ENCODE peak calls at places on chromosomes 16 and 17, in ten cellular contexts. X is head of caudate nucleus; C is NCI-H2029 treated with DMSO at 0.1 percent for 48 hours; V is Calu3; A is OCI-M1; H is RCC 7860; Q is stimulated activated CD4-positive, alpha-beta T cell treated with anti-CD3 and anti-CD28 coated beads, Interleukin-1b, Interleukin-23, amount 100 ng/mL, for 24 hours; B is iris pigment epithelial cell; E is KBM-7; R is stomach. M is an unnamed sample.

GRCh38 chr17:75048396-75048933 is 1.4 kb downstream of the KCTD2 start:
- DNase-seq in X (no peak), C (no peak), V (no peak), A (peak; percentile 27), H (no peak), Q (no peak), B (no peak), E (no peak), R (peak; percentile 41), M (no peak)

GRCh38 chr17:42553866-42554249 is 1.1 kb downstream of the HSD17B1 start:
- DNase-seq in X (no peak), C (no peak), V (no peak), A (no peak), H (peak; percentile 19), Q (no peak), B (no peak), E (no peak), R (peak; percentile 48), M (no peak)

GRCh38 chr16:46920402-46921068 is 36.4 kb downstream of the GPT2 start:
- DNase-seq in X (peak; percentile 39), C (no peak), V (peak; percentile 83), A (no peak), H (no peak), Q (no peak), B (no peak), E (no peak), R (peak; percentile 95), M (no peak)

GRCh38 chr16:77064037-77064436 is 127.0 kb upstream of the MON1B start:
- DNase-seq in X (no peak), C (no peak), V (no peak), A (no peak), H (no peak), Q (no peak), B (no peak), E (no peak), R (no peak), M (no peak)

GRCh38 chr17:60091908-60092331 is 13.2 kb upstream of the HEATR6 start:
- DNase-seq in X (no peak), C (no peak), V (no peak), A (peak; percentile 88), H (peak; percentile 18), Q (no peak), B (peak; percentile 92), E (peak; percentile 57), R (no peak), M (no peak)

GRCh38 chr17:82105882-82106696 is 8.1 kb upstream of the FASN start:
- DNase-seq in X (no peak), C (peak; percentile 38), V (peak; percentile 89), A (peak; percentile 79), H (peak; percentile 19), Q (peak; percentile 36), B (peak; percentile 43), E (peak; percentile 78), R (peak; percentile 83), M (no peak)

GRCh38 chr17:58531661-58532554 is 17.5 kb upstream of the MTMR4 start:
- DNase-seq in X (peak; percentile 82), C (no peak), V (peak; percentile 43), A (peak; percentile 18), H (no peak), Q (no peak), B (no peak), E (peak; percentile 30), R (peak; percentile 68), M (peak; percentile 39)

GRCh38 chr16:569445-570254 is at the start of gene PIGQ:
- DNase-seq in X (peak; percentile 35), C (no peak), V (peak; percentile 70), A (peak; percentile 80), H (peak; percentile 9), Q (peak; percentile 40), B (peak; percentile 49), E (peak; percentile 46), R (peak; percentile 64), M (no peak)

GRCh38 chr17:30234954-30235353 is 543 bp downstream of the SLC6A4 start:
- DNase-seq in X (no peak), C (no peak), V (no peak), A (no peak), H (no peak), Q (no peak), B (no peak), E (no peak), R (no peak), M (no peak)

GRCh38 chr17:67557921-67558320 is 159.8 kb upstream of the NOL11 start:
- DNase-seq in X (no peak), C (no peak), V (no peak), A (no peak), H (no peak), Q (no peak), B (peak; percentile 45), E (no peak), R (no peak), M (no peak)

GRCh38 chr17:18951941-18952842 is at the start of gene SLC5A10:
- DNase-seq in X (no peak), C (no peak), V (no peak), A (no peak), H (peak; percentile 26), Q (no peak), B (no peak), E (no peak), R (no peak), M (no peak)

GRCh38 chr16:75627856-75628255 is 4.8 kb upstream of the ADAT1 start:
- DNase-seq in X (no peak), C (no peak), V (no peak), A (no peak), H (no peak), Q (no peak), B (peak; percentile 94), E (peak; percentile 75), R (no peak), M (no peak)

GRCh38 chr17:16940116-16940881 is 31.6 kb downstream of the TNFRSF13B start:
- DNase-seq in X (peak; percentile 4), C (no peak), V (no peak), A (no peak), H (no peak), Q (no peak), B (no peak), E (no peak), R (peak; percentile 24), M (no peak)

GRCh38 chr16:87692756-87693155 is 73.0 kb downstream of the KLHDC4 start:
- DNase-seq in X (no peak), C (no peak), V (peak; percentile 24), A (no peak), H (no peak), Q (no peak), B (no peak), E (no peak), R (no peak), M (no peak)

GRCh38 chr17:39777534-39778365 is 40.0 kb downstream of the GRB7 start:
- DNase-seq in X (no peak), C (no peak), V (no peak), A (no peak), H (no peak), Q (no peak), B (no peak), E (no peak), R (no peak), M (no peak)

GRCh38 chr17:43927101-43927935 is 15.0 kb downstream of the PPY start:
- DNase-seq in X (no peak), C (no peak), V (no peak), A (no peak), H (no peak), Q (no peak), B (no peak), E (no peak), R (peak; percentile 27), M (peak; percentile 0)

GRCh38 chr16:56266981-56267607 is 75.8 kb downstream of the GNAO1 start:
- DNase-seq in X (no peak), C (no peak), V (no peak), A (no peak), H (no peak), Q (no peak), B (no peak), E (no peak), R (no peak), M (no peak)

GRCh38 chr17:21357696-21358095 is 18.5 kb upstream of the KCNJ12 start:
- DNase-seq in X (no peak), C (no peak), V (no peak), A (no peak), H (no peak), Q (no peak), B (no peak), E (no peak), R (no peak), M (no peak)

GRCh38 chr17:36152639-36153120 is 23.8 kb downstream of the TBC1D3B start:
- DNase-seq in X (no peak), C (no peak), V (no peak), A (peak; percentile 11), H (no peak), Q (no peak), B (peak; percentile 18), E (no peak), R (no peak), M (no peak)

GRCh38 chr16:58040945-58041627 is 15.5 kb downstream of the MMP15 start:
- DNase-seq in X (no peak), C (no peak), V (no peak), A (no peak), H (no peak), Q (no peak), B (no peak), E (no peak), R (no peak), M (no peak)

GRCh38 chr16:12405083-12405482 is 398.6 kb downstream of the CPPED1 start:
- DNase-seq in X (no peak), C (no peak), V (no peak), A (no peak), H (no peak), Q (no peak), B (no peak), E (no peak), R (no peak), M (no peak)

GRCh38 chr16:11497851-11498289 is 88.8 kb downstream of the LITAF start:
- DNase-seq in X (no peak), C (no peak), V (peak; percentile 54), A (peak; percentile 38), H (peak; percentile 63), Q (no peak), B (peak; percentile 76), E (peak; percentile 58), R (no peak), M (no peak)

GRCh38 chr17:39167492-39167891 is 1.5 kb upstream of the ARL5C start:
- DNase-seq in X (no peak), C (no peak), V (no peak), A (no peak), H (no peak), Q (no peak), B (no peak), E (peak; percentile 97), R (no peak), M (no peak)

GRCh38 chr17:43219001-43219400 is 7.3 kb downstream of the TMEM106A start:
- DNase-seq in X (no peak), C (no peak), V (no peak), A (no peak), H (no peak), Q (no peak), B (no peak), E (no peak), R (no peak), M (no peak)

GRCh38 chr17:9324864-9325263 is 250.8 kb downstream of the STX8 start:
- DNase-seq in X (no peak), C (no peak), V (no peak), A (no peak), H (no peak), Q (no peak), B (peak; percentile 67), E (no peak), R (no peak), M (no peak)

GRCh38 chr16:72857841-72858594 is 189.9 kb downstream of the ZFHX3 start:
- DNase-seq in X (no peak), C (no peak), V (no peak), A (no peak), H (no peak), Q (no peak), B (no peak), E (no peak), R (no peak), M (no peak)